ENCODE peak calls at places on chromosomes 16 and 17, in four cellular contexts. A, B, N and Q are unnamed samples.

GRCh38 chr17:7177954-7178477 is 1.2 kb downstream of the ASGR1 start:
- DNase-seq in A (no peak), B (no peak), N (no peak), Q (peak)

GRCh38 chr17:8226536-8227237 is 16.3 kb upstream of the AURKB start:
- DNase-seq in A (peak), B (peak), N (no peak), Q (no peak)

GRCh38 chr17:50027639-50028206 is 28.2 kb upstream of the ITGA3 start:
- DNase-seq in A (peak), B (peak), N (no peak), Q (no peak)

GRCh38 chr16:23595951-23596720 is at the start of gene NDUFAB1:
- DNase-seq in A (peak), B (peak), N (peak), Q (peak)

GRCh38 chr17:54518706-54519105 is 381.9 kb upstream of the TOM1L1 start:
- DNase-seq in A (no peak), B (no peak), N (no peak), Q (no peak)

GRCh38 chr17:1561420-1562177 is 993 bp downstream of the PITPNA start:
- DNase-seq in A (peak), B (no peak), N (no peak), Q (no peak)

GRCh38 chr16:31868701-31869167 is 4.9 kb upstream of the ZNF267 start:
- DNase-seq in A (peak), B (peak), N (peak), Q (peak)

GRCh38 chr17:27956601-27957445 is 63.7 kb upstream of the LYRM9 start:
- DNase-seq in A (no peak), B (no peak), N (peak), Q (no peak)

GRCh38 chr17:31390426-31390747 is 1.1 kb upstream of the RAB11FIP4 start:
- DNase-seq in A (no peak), B (no peak), N (no peak), Q (no peak)

GRCh38 chr16:56425439-56425832 is at the start of gene AMFR:
- DNase-seq in A (peak), B (peak), N (peak), Q (peak)

GRCh38 chr17:29376667-29377268 is 13.4 kb upstream of the TAOK1 start:
- DNase-seq in A (no peak), B (no peak), N (peak), Q (peak)

GRCh38 chr16:23134274-23134673 is 15.0 kb downstream of the USP31 start:
- DNase-seq in A (no peak), B (no peak), N (peak), Q (no peak)

GRCh38 chr16:80407265-80407987 is 133.4 kb upstream of the DYNLRB2 start:
- DNase-seq in A (no peak), B (no peak), N (no peak), Q (no peak)

GRCh38 chr16:3718628-3719027 is 1.3 kb upstream of the TRAP1 start:
- DNase-seq in A (no peak), B (no peak), N (no peak), Q (no peak)

GRCh38 chr16:35559911-35560636 is 2100.7 kb downstream of the TP53TG3F start:
- DNase-seq in A (no peak), B (no peak), N (no peak), Q (no peak)

GRCh38 chr16:50244504-50245416 is 21.6 kb upstream of the ADCY7 start:
- DNase-seq in A (no peak), B (no peak), N (no peak), Q (peak)

GRCh38 chr16:84303023-84303422 is 8.3 kb downstream of the WFDC1 start:
- DNase-seq in A (no peak), B (no peak), N (no peak), Q (no peak)

GRCh38 chr16:77211880-77212735 is 12.9 kb downstream of the SYCE1L start:
- DNase-seq in A (peak), B (no peak), N (peak), Q (peak)

GRCh38 chr17:15900871-15901270 is 44.1 kb upstream of the ADORA2B start:
- DNase-seq in A (no peak), B (no peak), N (no peak), Q (no peak)

GRCh38 chr16:383326-384020 is 1.7 kb upstream of the PGAP6 start:
- DNase-seq in A (peak), B (no peak), N (no peak), Q (no peak)

GRCh38 chr17:48541574-48542113 is 3.3 kb downstream of the HOXB2 start:
- DNase-seq in A (peak), B (no peak), N (no peak), Q (no peak)

GRCh38 chr16:87761020-87761506 is 4.7 kb downstream of the KLHDC4 start:
- DNase-seq in A (no peak), B (no peak), N (no peak), Q (no peak)

GRCh38 chr16:87877942-87878507 is 8.7 kb upstream of the SLC7A5 start:
- DNase-seq in A (peak), B (no peak), N (no peak), Q (no peak)

GRCh38 chr17:79831367-79832210 is 7.7 kb downstream of the CBX4 start:
- DNase-seq in A (no peak), B (no peak), N (no peak), Q (no peak)

GRCh38 chr17:75240394-75241142 is 20.8 kb downstream of the GGA3 start:
- DNase-seq in A (peak), B (no peak), N (no peak), Q (no peak)